ENCODE peak calls at places on chromosomes 1 and 21, in four cellular contexts. One of them, this sample, is unnamed.

GRCh38 chr1:74236440-74236839 is 1.3 kb downstream of the TNNI3K start:
- DNase-seq in CD8-positive, alpha-beta T cell: no peak
- DNase-seq in hepatocyte: no peak
- DNase-seq in heart left ventricle: no peak
- DNase-seq in this sample: no peak

GRCh38 chr1:43312212-43312623 is 11.4 kb downstream of the TIE1 start:
- DNase-seq in CD8-positive, alpha-beta T cell: no peak
- DNase-seq in hepatocyte: no peak
- DNase-seq in heart left ventricle: no peak
- DNase-seq in this sample: no peak

GRCh38 chr1:51605961-51606723 is 10.8 kb upstream of the OSBPL9 start:
- DNase-seq in CD8-positive, alpha-beta T cell: no peak
- DNase-seq in hepatocyte: no peak
- DNase-seq in heart left ventricle: no peak
- DNase-seq in this sample: no peak

GRCh38 chr21:45356653-45357435 is 48.1 kb upstream of the COL18A1 start:
- DNase-seq in CD8-positive, alpha-beta T cell: no peak
- DNase-seq in hepatocyte: peak; percentile 46
- DNase-seq in heart left ventricle: no peak
- DNase-seq in this sample: no peak

GRCh38 chr1:183892351-183892793 is 87.5 kb downstream of the RGL1 start:
- DNase-seq in CD8-positive, alpha-beta T cell: no peak
- DNase-seq in hepatocyte: peak; percentile 70
- DNase-seq in heart left ventricle: no peak
- DNase-seq in this sample: no peak

GRCh38 chr1:244353572-244354091 is 98.1 kb downstream of the ADSS2 start:
- DNase-seq in CD8-positive, alpha-beta T cell: no peak
- DNase-seq in hepatocyte: peak; percentile 83
- DNase-seq in heart left ventricle: peak; percentile 46
- DNase-seq in this sample: no peak

GRCh38 chr21:46667191-46667734 is 31.8 kb downstream of the PRMT2 start:
- DNase-seq in CD8-positive, alpha-beta T cell: no peak
- DNase-seq in hepatocyte: no peak
- DNase-seq in heart left ventricle: no peak
- DNase-seq in this sample: no peak

GRCh38 chr1:33176887-33177286 is 5.0 kb downstream of the TRIM62 start:
- DNase-seq in CD8-positive, alpha-beta T cell: no peak
- DNase-seq in hepatocyte: no peak
- DNase-seq in heart left ventricle: no peak
- DNase-seq in this sample: no peak

GRCh38 chr1:3684031-3684430 is 31.7 kb downstream of the TP73 start:
- DNase-seq in CD8-positive, alpha-beta T cell: no peak
- DNase-seq in hepatocyte: peak; percentile 75
- DNase-seq in heart left ventricle: no peak
- DNase-seq in this sample: no peak

GRCh38 chr1:93827633-93828436 is 51.2 kb downstream of the DNTTIP2 start:
- DNase-seq in CD8-positive, alpha-beta T cell: no peak
- DNase-seq in hepatocyte: no peak
- DNase-seq in heart left ventricle: no peak
- DNase-seq in this sample: no peak

GRCh38 chr1:160101717-160102522 is 3.5 kb upstream of the IGSF8 start:
- DNase-seq in CD8-positive, alpha-beta T cell: no peak
- DNase-seq in hepatocyte: no peak
- DNase-seq in heart left ventricle: no peak
- DNase-seq in this sample: no peak

GRCh38 chr1:228013322-228014234 is 6.8 kb downstream of the WNT3A start:
- DNase-seq in CD8-positive, alpha-beta T cell: no peak
- DNase-seq in hepatocyte: no peak
- DNase-seq in heart left ventricle: peak; percentile 4
- DNase-seq in this sample: no peak

GRCh38 chr1:100107696-100108095 is 25.0 kb downstream of the SASS6 start:
- DNase-seq in CD8-positive, alpha-beta T cell: no peak
- DNase-seq in hepatocyte: no peak
- DNase-seq in heart left ventricle: no peak
- DNase-seq in this sample: no peak

GRCh38 chr1:110783292-110783918 is 89.5 kb upstream of the CD53 start:
- DNase-seq in CD8-positive, alpha-beta T cell: peak; percentile 43
- DNase-seq in hepatocyte: peak; percentile 74
- DNase-seq in heart left ventricle: peak; percentile 30
- DNase-seq in this sample: peak; percentile 21

GRCh38 chr1:168606096-168606495 is 29.7 kb downstream of the XCL1 start:
- DNase-seq in CD8-positive, alpha-beta T cell: no peak
- DNase-seq in hepatocyte: no peak
- DNase-seq in heart left ventricle: no peak
- DNase-seq in this sample: no peak

GRCh38 chr1:206797534-206798383 is 25.5 kb upstream of the IL10 start:
- DNase-seq in CD8-positive, alpha-beta T cell: no peak
- DNase-seq in hepatocyte: peak; percentile 34
- DNase-seq in heart left ventricle: no peak
- DNase-seq in this sample: no peak

DNA sequence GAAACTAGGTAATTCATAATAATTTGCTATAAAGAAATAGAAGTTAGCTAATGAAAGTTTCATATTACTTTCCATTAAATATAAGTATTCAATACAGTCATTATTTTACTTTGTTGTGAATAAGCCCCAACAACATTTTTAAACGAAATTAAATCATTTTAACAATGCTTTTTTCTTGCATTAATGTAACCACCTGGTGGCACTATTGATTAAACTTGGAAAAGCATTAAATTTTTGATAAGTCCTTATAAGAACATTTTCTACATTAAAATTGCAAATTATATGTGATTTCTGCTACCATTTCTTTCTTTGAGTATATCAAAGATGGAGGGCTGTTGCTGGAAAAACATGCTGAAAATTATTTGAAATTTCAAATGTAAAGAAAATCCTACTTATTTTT is 918.8 kb upstream of the TMPRSS15 start:
- DNase-seq in CD8-positive, alpha-beta T cell: no peak
- DNase-seq in hepatocyte: no peak
- DNase-seq in heart left ventricle: no peak
- DNase-seq in this sample: no peak
- TF ChIP-seq CTCF in CD8-positive, alpha-beta T cell: no peak
- TF ChIP-seq CTCF in hepatocyte: peak; percentile 50
- TF ChIP-seq CTCF in heart left ventricle: no peak
- TF ChIP-seq CTCF in this sample: peak; percentile 21

DNA sequence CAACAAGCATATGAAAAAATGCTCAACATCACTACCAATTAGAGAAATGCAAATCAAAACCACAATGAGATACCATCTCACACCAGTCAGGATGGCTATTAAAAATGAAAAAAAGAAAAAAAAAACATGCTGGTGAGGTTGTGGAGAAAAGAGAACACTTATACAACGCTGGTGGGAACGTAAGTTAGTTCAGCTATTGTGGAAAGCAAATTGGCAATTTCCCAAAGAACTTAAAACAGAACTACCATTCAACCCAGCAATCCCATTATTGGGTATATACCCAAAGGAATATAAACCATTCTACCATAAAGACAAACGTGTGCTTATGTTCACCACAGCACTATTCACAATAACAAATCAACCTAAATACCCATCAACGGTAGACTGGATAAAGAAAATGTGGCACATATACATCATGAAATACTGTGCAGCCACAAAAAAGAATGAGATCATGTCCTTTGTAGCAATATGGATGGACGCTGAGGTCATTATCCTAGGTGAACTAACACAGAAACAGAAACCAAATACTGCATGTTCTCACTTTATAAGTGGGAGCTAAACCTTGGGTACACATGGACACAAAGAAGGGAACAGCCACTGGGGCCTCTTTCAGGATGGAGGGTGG is 49.5 kb downstream of the LYST start:
- DNase-seq in CD8-positive, alpha-beta T cell: no peak
- DNase-seq in hepatocyte: no peak
- DNase-seq in heart left ventricle: no peak
- DNase-seq in this sample: no peak
- H3K4me3 ChIP-seq in CD8-positive, alpha-beta T cell: no peak overlapping the region
- H3K4me3 ChIP-seq in hepatocyte: no peak overlapping the region
- H3K4me3 ChIP-seq in heart left ventricle: no peak overlapping the region
- H3K4me3 ChIP-seq in this sample: no peak overlapping the region

DNA sequence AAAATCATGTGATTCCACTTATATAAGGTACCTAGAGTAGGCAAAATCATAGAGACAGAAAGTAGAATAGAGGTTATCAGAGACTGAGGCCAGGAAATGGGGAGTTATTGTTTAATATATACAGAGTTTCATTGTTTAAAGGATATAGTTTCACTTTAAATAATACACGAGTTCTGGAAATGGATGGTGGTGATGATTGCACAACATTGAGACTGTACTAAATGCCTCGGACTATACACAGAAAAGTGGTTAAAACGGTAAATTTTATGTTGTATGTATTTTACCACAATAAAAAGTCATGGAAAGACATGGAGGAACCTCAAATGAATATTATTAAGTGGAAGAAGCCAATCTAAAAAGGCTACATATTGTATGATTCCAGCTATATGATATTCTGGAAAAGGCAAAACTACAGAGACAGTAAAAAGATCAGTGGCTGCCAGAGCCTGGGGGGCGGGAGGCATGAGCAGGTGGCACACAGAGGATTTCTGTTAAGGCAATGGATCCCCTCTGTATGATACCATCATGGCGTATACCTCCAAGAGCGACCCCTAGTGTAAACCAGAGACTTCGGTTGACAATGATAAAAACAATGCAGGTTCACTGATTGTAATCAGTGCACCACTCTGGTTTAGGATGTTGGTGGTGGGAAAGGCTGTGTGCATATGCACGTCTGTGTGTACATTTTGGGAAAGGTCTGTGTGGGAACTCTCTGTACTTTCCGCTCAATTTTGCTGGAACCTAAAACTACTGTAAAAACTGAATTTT is 7.5 kb downstream of the C1orf198 start:
- DNase-seq in CD8-positive, alpha-beta T cell: no peak
- DNase-seq in hepatocyte: no peak
- DNase-seq in heart left ventricle: no peak
- DNase-seq in this sample: no peak
- TF ChIP-seq CTCF in CD8-positive, alpha-beta T cell: no peak
- TF ChIP-seq CTCF in hepatocyte: no peak
- TF ChIP-seq CTCF in heart left ventricle: no peak
- TF ChIP-seq CTCF in this sample: no peak

DNA sequence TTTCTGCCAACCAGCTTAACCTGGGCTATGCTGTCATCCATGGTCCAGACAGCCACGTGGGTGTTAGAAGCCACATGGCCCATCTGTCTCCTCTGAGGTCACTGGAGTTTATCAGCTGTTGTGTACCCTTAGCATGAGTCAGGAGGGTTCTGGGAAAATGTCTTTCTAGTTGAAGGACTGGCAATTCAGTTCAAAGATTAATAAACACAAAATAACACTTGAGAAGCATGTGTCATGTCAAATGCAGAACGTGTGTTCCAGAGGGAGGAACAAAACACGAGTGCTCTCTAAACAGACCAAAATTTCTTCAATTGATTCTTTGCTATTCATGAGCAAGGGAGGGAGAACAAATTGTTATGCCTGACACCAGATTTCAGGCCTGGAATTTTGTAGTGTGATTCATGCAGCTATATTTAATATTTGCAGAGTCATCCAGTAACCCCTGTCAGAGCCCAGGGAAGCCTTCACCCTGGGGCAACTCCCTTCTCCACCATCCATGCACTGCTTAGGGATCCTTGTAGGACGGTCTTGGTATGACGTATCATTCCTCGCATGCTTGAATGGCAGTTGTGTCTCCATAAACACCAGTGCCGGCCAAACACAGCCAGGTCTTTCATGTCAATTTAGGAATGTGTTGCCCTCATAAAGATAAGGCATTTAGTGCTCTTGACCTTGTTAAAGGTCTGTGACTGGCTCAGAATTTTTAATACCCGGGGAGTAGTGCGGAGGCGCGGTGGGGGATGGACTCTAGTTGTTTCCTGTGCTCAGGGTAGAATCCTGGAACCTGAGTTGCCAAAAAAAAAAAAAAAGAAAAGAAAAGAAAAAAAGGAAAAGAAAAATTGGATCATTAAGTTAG is 27.7 kb upstream of the DYRK1A start:
- DNase-seq in CD8-positive, alpha-beta T cell: no peak
- DNase-seq in hepatocyte: peak; percentile 86
- DNase-seq in heart left ventricle: peak; percentile 70
- DNase-seq in this sample: no peak
- H3K4me3 ChIP-seq in CD8-positive, alpha-beta T cell: no peak overlapping the region
- H3K4me3 ChIP-seq in hepatocyte: no peak overlapping the region
- H3K4me3 ChIP-seq in heart left ventricle: no peak overlapping the region
- H3K4me3 ChIP-seq in this sample: no peak overlapping the region

This sample was measured in GM06990.